ENCODE peak calls at places on chromosomes 4 and X, in nine cellular contexts. G, B, N, Q, F, K, Z, T and I are unnamed samples. For H3K4me1, the result is how much of the 10 kb centered on the place peaks cover.

GRCh38 chr4:163331629-163332360 is 601 bp downstream of the NPY1R start:
- DNase-seq in K (no peak), Q (peak), Z (no peak), T (peak), F (peak), B (peak), N (no peak), G (peak), I (peak)

GRCh38 chrX:6384391-6384790 is 150.5 kb downstream of the VCX3A start:
- DNase-seq in Z (no peak), N (no peak), K (no peak), T (no peak), F (no peak), G (no peak), B (no peak), Q (peak), I (no peak)

GRCh38 chr4:48262926-48263325 is 6.7 kb downstream of the TEC start:
- DNase-seq in N (no peak), Q (no peak), T (no peak), K (no peak), F (peak), B (no peak), Z (no peak), G (no peak), I (no peak)

GRCh38 chr4:36757623-36758311 is 476.4 kb downstream of the DTHD1 start:
- DNase-seq in F (no peak), T (no peak), K (no peak), G (no peak), Z (no peak), B (no peak), N (no peak), Q (no peak), I (no peak)

GRCh38 chrX:16368696-16369095 is 201.4 kb downstream of the MAGEB17 start:
- DNase-seq in K (no peak), N (no peak), Z (no peak), B (no peak), Q (no peak), G (no peak), F (peak), T (peak), I (no peak)

GRCh38 chrX:135697614-135698013 is 15.8 kb upstream of the CT45A1 start:
- DNase-seq in N (no peak), K (no peak), F (no peak), Z (no peak), G (peak), T (no peak), Q (no peak), B (no peak), I (no peak)

GRCh38 chrX:51053741-51054140 is 143.2 kb downstream of the BMP15 start:
- DNase-seq in T (no peak), Q (no peak), B (no peak), G (no peak), K (no peak), Z (peak), F (no peak), N (no peak), I (no peak)

GRCh38 chr4:152780267-152780811 is 585 bp downstream of the ARFIP1 start:
- DNase-seq in N (peak), Q (peak), T (no peak), K (peak), B (no peak), Z (no peak), G (peak), F (peak), I (no peak)

GRCh38 chrX:12223650-12224049 is 85.4 kb downstream of the FRMPD4 start:
- DNase-seq in B (no peak), K (no peak), T (peak), F (peak), Z (no peak), G (peak), Q (no peak), N (no peak), I (no peak)

GRCh38 chr4:173932701-173933100 is 350.8 kb downstream of the FBXO8 start:
- DNase-seq in Q (no peak), T (no peak), K (no peak), N (no peak), G (no peak), B (no peak), Z (no peak), F (no peak), I (no peak)

GRCh38 chrX:40644175-40644574 is 3.2 kb downstream of the CXorf38 start:
- DNase-seq in F (no peak), T (no peak), K (no peak), N (no peak), G (no peak), B (no peak), Q (no peak), Z (peak), I (no peak)

GRCh38 chr4:13328591-13328990 is 155.5 kb downstream of the RAB28 start:
- DNase-seq in B (no peak), G (peak), K (no peak), F (peak), Z (no peak), Q (no peak), T (peak), N (no peak), I (no peak)

GRCh38 chrX:23720117-23720677 is 22.9 kb downstream of the ACOT9 start:
- DNase-seq in N (no peak), G (no peak), T (no peak), Q (no peak), F (no peak), K (no peak), B (no peak), Z (no peak), I (no peak)

GRCh38 chr4:52946811-52947210 is 84.7 kb downstream of the RASL11B start:
- DNase-seq in Q (peak), G (no peak), B (no peak), F (no peak), K (no peak), T (no peak), Z (no peak), N (no peak), I (no peak)

GRCh38 chrX:130984782-130985181 is 73.4 kb upstream of the ARHGAP36 start:
- DNase-seq in Q (no peak), N (no peak), K (no peak), F (no peak), B (no peak), Z (no peak), T (no peak), G (peak), I (no peak)

GRCh38 chrX:151174581-151175282 is 1.7 kb upstream of the GPR50 start:
- DNase-seq in K (no peak), Z (no peak), B (peak), Q (peak), G (no peak), N (no peak), T (no peak), F (no peak), I (no peak)

GRCh38 chr4:110055014-110055768 is 142.5 kb downstream of the EGF start:
- DNase-seq in G (peak), K (no peak), T (no peak), B (no peak), F (no peak), Q (peak), Z (no peak), N (peak), I (no peak)

GRCh38 chr4:174592985-174593335 is 70.7 kb upstream of the HPGD start:
- DNase-seq in Z (no peak), N (no peak), K (no peak), B (no peak), G (peak), T (peak), F (peak), Q (no peak), I (no peak)

GRCh38 chrX:71579136-71579989 is 1.1 kb downstream of the GCNA start:
- DNase-seq in T (no peak), F (no peak), Q (no peak), K (no peak), G (no peak), B (peak), N (no peak), Z (peak), I (no peak)

GRCh38 chr4:76108467-76109181 is 34.1 kb downstream of the ART3 start:
- DNase-seq in T (peak), K (no peak), B (no peak), G (peak), Z (peak), F (peak), Q (peak), N (peak), I (no peak)

GRCh38 chrX:10570601-10571000 is 49.8 kb downstream of the MID1 start:
- DNase-seq in N (no peak), Q (no peak), B (no peak), Z (no peak), T (no peak), G (no peak), K (no peak), F (no peak), I (no peak)

GRCh38 chr4:169634975-169635374 is 14.6 kb downstream of the CLCN3 start:
- DNase-seq in N (no peak), F (no peak), Z (no peak), T (peak), B (no peak), G (peak), K (no peak), Q (no peak), I (no peak)

GRCh38 chr4:2935762-2936743 is 27.2 kb downstream of the NOP14 start:
- DNase-seq in Q (peak), Z (peak), F (peak), T (peak), B (no peak), N (no peak), G (peak), K (no peak), I (peak)
- H3K27ac ChIP-seq in Q (no peak), Z (peak), F (peak), T (peak), B (no peak), N (peak), G (peak), K (peak), I (no peak)

DNA sequence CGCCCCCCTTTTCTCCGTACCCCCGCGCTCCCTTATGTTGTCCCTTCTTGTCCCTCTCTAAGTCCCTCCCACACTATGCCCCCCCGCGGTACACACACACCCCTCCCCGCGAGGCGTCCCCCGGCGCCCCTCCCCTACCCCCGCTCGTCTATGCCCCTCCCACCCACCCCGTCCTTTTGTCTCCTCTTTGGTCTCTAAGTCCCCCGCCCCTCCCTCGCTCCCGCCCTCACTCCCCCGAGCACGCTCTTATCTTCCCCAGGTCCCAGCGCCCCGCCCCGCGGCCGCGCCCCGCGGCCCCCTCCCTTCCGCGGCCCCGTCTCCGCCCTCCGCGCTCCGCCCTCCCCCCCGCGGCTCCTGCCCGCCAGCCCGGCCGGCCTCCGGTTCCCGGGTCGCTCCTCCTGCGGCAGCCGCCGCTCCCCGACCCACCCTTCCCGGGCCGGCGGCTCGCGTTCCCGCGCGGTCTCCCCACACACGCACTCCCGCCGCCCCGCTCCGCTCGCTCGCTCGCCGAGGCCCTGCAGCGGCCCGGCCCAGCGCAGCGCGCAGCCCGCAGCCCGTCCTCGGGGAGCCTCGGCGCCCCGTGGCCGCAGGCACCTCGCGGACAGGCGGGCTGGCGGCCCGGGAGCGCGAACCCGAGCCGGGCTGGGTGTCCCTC is 26.3 kb downstream of the UTP14A start:
- DNase-seq in F (peak), N (peak), G (peak), T (peak), B (peak), Q (peak), K (peak), Z (peak), I (peak)
- H3K9ac ChIP-seq in F (peak), N (peak), G (peak), T (no peak), B (no peak), Q (no peak), K (peak), Z (peak), I (no peak)

GRCh38 chr4:85700362-85700761 is 225.4 kb downstream of the ARHGAP24 start:
- DNase-seq in T (no peak), K (no peak), G (no peak), B (no peak), N (no peak), Z (no peak), F (no peak), Q (no peak), I (no peak)

GRCh38 chr4:85701881-85702321 is 227.0 kb downstream of the ARHGAP24 start:
- DNase-seq in F (no peak), N (no peak), G (no peak), K (no peak), Q (no peak), B (no peak), T (no peak), Z (peak), I (no peak)

GRCh38 chr4:85707591-85707990 is 232.6 kb downstream of the ARHGAP24 start:
- DNase-seq in K (no peak), Q (no peak), Z (no peak), F (no peak), B (no peak), T (no peak), G (no peak), N (no peak), I (no peak)

GRCh38 chr4:85697864-85698263 is 222.9 kb downstream of the ARHGAP24 start:
- DNase-seq in K (no peak), F (no peak), N (no peak), B (no peak), Q (no peak), G (no peak), Z (no peak), T (no peak), I (no peak)

GRCh38 chr4:85703098-85703497 is 228.1 kb downstream of the ARHGAP24 start:
- DNase-seq in B (no peak), Z (no peak), T (no peak), N (no peak), Q (no peak), F (no peak), G (no peak), K (no peak), I (no peak)
- H3K4me1 ChIP-seq in B (under half), Z (under half), T (under half), N (under half), Q (under half), F (under half), G (under half), K (under half), I (under half)

GRCh38 chr4:17286737-17287460 is 225.0 kb downstream of the QDPR start:
- DNase-seq in N (no peak), G (no peak), Z (no peak), Q (no peak), B (no peak), K (no peak), T (no peak), F (no peak), I (no peak)
- H3K27ac ChIP-seq in N (no peak), G (no peak), Z (no peak), Q (no peak), B (no peak), K (no peak), T (no peak), F (no peak), I (no peak)

DNA sequence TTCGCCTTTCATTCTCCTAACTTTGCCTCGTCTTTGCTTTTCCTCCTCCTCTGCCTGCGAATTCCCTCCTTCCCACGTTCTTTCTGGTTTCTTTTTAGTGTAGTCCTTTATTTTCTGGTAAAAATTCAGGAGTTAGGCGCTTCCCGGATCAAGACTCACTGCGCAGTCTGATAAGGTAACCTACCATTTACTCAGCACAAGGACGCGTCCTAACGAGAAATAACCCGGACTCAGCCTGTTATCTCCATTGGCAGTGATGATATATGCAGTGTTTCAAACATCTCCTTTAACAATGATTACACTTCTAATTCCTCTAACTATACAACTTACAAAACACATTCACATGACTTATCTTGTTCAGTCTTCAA is 357 bp upstream of the ETNPPL start:
- DNase-seq in N (no peak), Q (no peak), F (no peak), K (no peak), B (no peak), G (no peak), Z (no peak), T (no peak), I (no peak)
- H3K9ac ChIP-seq in N (peak), Q (no peak), F (peak), K (no peak), B (no peak), G (no peak), Z (no peak), T (no peak), I (no peak)

GRCh38 chr4:46999584-46999983 is 6.2 kb upstream of the GABRA4 start:
- DNase-seq in N (no peak), Z (no peak), G (no peak), T (no peak), K (no peak), Q (no peak), F (peak), B (no peak), I (no peak)
- H3K4me1 ChIP-seq in N (under half), Z (under half), G (under half), T (under half), K (under half), Q (under half), F (under half), B (under half), I (under half)

GRCh38 chrX:2501246-2502102 is 698 bp upstream of the DHRSX start:
- DNase-seq in Z (no peak), F (no peak), Q (no peak), B (no peak), K (no peak), T (no peak), N (no peak), G (no peak), I (peak)

GRCh38 chrX:2504706-2505332 is 4.0 kb upstream of the DHRSX start:
- DNase-seq in Z (no peak), T (no peak), Q (no peak), B (no peak), F (no peak), K (peak), N (no peak), G (no peak), I (no peak)

GRCh38 chrX:2503591-2504500 is 3.1 kb upstream of the DHRSX start:
- DNase-seq in K (no peak), N (no peak), F (no peak), T (no peak), B (no peak), Z (no peak), G (no peak), Q (no peak), I (no peak)

GRCh38 chrX:2502120-2502667 is 1.4 kb upstream of the DHRSX start:
- DNase-seq in G (no peak), T (no peak), Z (no peak), B (no peak), Q (no peak), K (no peak), F (no peak), N (no peak), I (no peak)

GRCh38 chrX:2502668-2503519 is 2.1 kb upstream of the DHRSX start:
- DNase-seq in T (no peak), G (no peak), Q (no peak), K (peak), F (peak), B (no peak), Z (no peak), N (no peak), I (no peak)
- H3K27ac ChIP-seq in T (no peak), G (no peak), Q (no peak), K (no peak), F (no peak), B (no peak), Z (no peak), N (no peak), I (no peak)

DNA sequence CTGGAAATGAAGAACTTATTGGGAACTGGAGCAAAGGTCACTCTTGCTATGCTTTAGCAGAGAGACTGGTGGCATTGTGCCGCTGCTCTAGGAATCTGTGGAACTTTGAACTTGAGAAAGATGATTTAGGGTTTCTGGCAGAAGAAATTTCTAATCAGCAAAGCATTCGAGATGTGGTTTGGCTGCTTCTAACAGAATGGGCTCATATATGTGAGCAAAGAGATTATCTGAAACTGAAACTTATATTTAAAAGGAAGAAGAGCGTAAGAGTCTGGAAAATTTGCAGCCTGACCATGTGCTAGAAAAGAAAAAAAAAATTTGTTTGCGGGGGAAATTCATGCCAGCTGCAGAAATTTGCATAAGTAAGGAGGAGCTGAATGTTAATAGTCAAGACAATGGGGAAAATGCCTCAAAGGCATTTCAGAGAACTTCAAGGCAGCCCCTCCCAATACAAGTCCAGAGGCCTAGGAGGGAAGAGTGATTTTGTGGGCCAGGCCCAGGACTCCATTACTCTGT is 35.9 kb upstream of the PAPSS1 start:
- DNase-seq in G (no peak), F (peak), N (peak), Q (no peak), B (peak), K (no peak), T (no peak), Z (no peak), I (no peak)
- H3K9ac ChIP-seq in G (no peak), F (no peak), N (no peak), Q (no peak), B (no peak), K (no peak), T (no peak), Z (no peak), I (no peak)

DNA sequence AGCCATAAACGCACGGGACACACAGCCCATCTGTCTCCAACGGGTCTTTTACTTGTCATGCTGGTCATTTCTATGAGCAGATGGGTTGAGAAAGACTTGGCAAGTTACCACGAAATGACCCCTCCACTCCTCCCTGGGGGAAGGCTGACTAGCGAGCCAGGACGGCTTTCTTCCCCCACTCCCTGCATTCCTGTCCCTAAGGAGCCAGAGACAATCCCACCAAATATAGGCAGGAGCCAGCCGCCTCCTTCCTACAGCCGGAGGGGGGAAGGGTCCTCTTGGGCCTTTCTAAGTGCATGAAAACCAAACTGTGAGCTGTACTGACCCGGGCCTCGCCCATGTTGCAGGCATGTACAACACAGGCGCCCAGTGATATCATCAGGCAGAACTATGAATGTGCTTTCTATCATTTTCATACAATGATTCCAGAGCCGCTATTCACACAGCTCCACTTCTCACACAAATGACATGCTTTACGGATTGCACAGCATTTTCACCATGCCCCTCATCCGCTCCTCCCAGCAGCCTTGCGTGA is 28.6 kb downstream of the AFAP1 start:
- DNase-seq in T (peak), G (no peak), Q (peak), B (peak), N (no peak), F (peak), K (peak), Z (no peak), I (peak)
- H3K4me1 ChIP-seq in T (under half), G (under half), Q (under half), B (under half), N (under half), F (half or more), K (under half), Z (under half), I (under half)

DNA sequence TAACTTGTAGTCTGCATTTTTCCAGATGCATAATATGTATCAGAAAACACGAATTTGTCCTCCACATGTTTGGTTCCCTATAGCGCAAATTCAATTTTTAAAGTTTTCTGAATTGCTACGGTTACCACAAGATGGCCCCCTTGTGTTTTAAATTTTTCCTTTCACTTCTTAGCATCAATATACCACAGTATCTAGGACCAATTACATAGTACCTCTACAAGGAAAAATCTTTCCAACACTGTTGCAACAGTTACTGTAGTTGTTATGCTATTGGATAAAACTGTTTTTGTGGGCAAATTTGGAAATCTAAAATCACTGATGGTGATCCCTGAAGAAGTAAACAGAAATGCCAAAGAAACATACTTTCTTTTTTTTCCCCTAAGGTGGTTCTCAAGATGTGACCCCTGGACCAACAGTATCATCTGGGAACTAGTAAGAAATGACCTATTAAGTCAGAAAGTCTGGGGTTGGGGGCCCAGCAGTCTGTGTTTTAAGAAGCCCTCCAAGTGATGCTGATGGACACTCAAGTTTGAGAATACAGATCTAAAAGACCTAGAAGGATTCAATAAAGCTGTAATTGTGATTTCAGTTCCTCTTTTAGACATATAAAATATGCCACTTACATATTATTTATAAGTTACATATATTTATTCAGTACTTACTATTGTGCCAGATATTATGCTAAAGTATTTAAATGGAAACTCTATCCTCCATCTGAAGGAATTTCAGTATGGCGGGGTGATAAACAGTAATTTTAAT is 3.1 kb downstream of the ZGRF1 start:
- DNase-seq in N (peak), K (no peak), G (peak), Q (peak), Z (peak), F (peak), T (peak), B (no peak), I (no peak)
- H3K27ac ChIP-seq in N (no peak), K (no peak), G (no peak), Q (peak), Z (peak), F (no peak), T (peak), B (no peak), I (no peak)